ENCODE peak calls at places on chromosomes 5 and 9, in eight cellular contexts. One of them, this sample, is unnamed.
A peak's percentile ranks its signal among the peaks of the same experiment; 100 is the strongest.

GRCh38 chr5:175800656-175801081 is 70.7 kb upstream of the CPLX2 start:
- DNase-seq in NCI-H1694: peak; percentile 46
- DNase-seq in GM04503: peak; percentile 37
- DNase-seq in DMS79: peak; percentile 32
- DNase-seq in amniotic stem cell: no peak
- DNase-seq in right lobe of liver: no peak
- DNase-seq in NAMALWA: no peak
- DNase-seq in CD8-positive, alpha-beta memory T cell: no peak
- DNase-seq in this sample: no peak

GRCh38 chr5:1666812-1667588 is 132.6 kb downstream of the MRPL36 start:
- DNase-seq in CD8-positive, alpha-beta memory T cell: no peak
- DNase-seq in NCI-H1694: peak; percentile 23
- DNase-seq in GM04503: no peak
- DNase-seq in amniotic stem cell: no peak
- DNase-seq in DMS79: peak; percentile 38
- DNase-seq in NAMALWA: peak; percentile 70
- DNase-seq in right lobe of liver: no peak
- DNase-seq in this sample: peak; percentile 70

GRCh38 chr5:5360363-5360762 is 62.1 kb upstream of the ICE1 start:
- DNase-seq in amniotic stem cell: no peak
- DNase-seq in right lobe of liver: no peak
- DNase-seq in GM04503: no peak
- DNase-seq in DMS79: no peak
- DNase-seq in NAMALWA: no peak
- DNase-seq in CD8-positive, alpha-beta memory T cell: no peak
- DNase-seq in NCI-H1694: no peak
- DNase-seq in this sample: no peak

GRCh38 chr5:82793808-82794419 is 283.3 kb downstream of the TMEM167A start:
- DNase-seq in DMS79: no peak
- DNase-seq in amniotic stem cell: no peak
- DNase-seq in right lobe of liver: no peak
- DNase-seq in NAMALWA: peak; percentile 54
- DNase-seq in CD8-positive, alpha-beta memory T cell: peak; percentile 3
- DNase-seq in GM04503: no peak
- DNase-seq in NCI-H1694: peak; percentile 3
- DNase-seq in this sample: peak; percentile 76

GRCh38 chr5:157265714-157266285 is at the start of gene CYFIP2:
- DNase-seq in CD8-positive, alpha-beta memory T cell: peak; percentile 82
- DNase-seq in NCI-H1694: peak; percentile 9
- DNase-seq in DMS79: peak; percentile 22
- DNase-seq in right lobe of liver: peak; percentile 79
- DNase-seq in GM04503: no peak
- DNase-seq in NAMALWA: peak; percentile 83
- DNase-seq in amniotic stem cell: no peak
- DNase-seq in this sample: peak; percentile 74

GRCh38 chr5:66987949-66988838 is 208.4 kb downstream of the CD180 start:
- DNase-seq in GM04503: no peak
- DNase-seq in DMS79: no peak
- DNase-seq in NAMALWA: peak; percentile 67
- DNase-seq in CD8-positive, alpha-beta memory T cell: no peak
- DNase-seq in right lobe of liver: no peak
- DNase-seq in amniotic stem cell: no peak
- DNase-seq in NCI-H1694: peak; percentile 48
- DNase-seq in this sample: peak; percentile 63

GRCh38 chr9:137446851-137447471 is 5.8 kb upstream of the ENTPD8 start:
- DNase-seq in GM04503: no peak
- DNase-seq in NCI-H1694: no peak
- DNase-seq in NAMALWA: no peak
- DNase-seq in right lobe of liver: peak; percentile 52
- DNase-seq in DMS79: no peak
- DNase-seq in CD8-positive, alpha-beta memory T cell: no peak
- DNase-seq in amniotic stem cell: no peak
- DNase-seq in this sample: no peak

GRCh38 chr9:110932883-110933282 is 105.4 kb downstream of the LPAR1 start:
- DNase-seq in DMS79: no peak
- DNase-seq in amniotic stem cell: no peak
- DNase-seq in CD8-positive, alpha-beta memory T cell: no peak
- DNase-seq in NCI-H1694: no peak
- DNase-seq in GM04503: no peak
- DNase-seq in NAMALWA: no peak
- DNase-seq in right lobe of liver: no peak
- DNase-seq in this sample: no peak

GRCh38 chr9:81375461-81376100 is 313.8 kb downstream of the TLE1 start:
- DNase-seq in amniotic stem cell: no peak
- DNase-seq in DMS79: no peak
- DNase-seq in GM04503: no peak
- DNase-seq in right lobe of liver: no peak
- DNase-seq in CD8-positive, alpha-beta memory T cell: no peak
- DNase-seq in NCI-H1694: no peak
- DNase-seq in NAMALWA: no peak
- DNase-seq in this sample: peak; percentile 81

GRCh38 chr5:158234323-158235158 is 375.6 kb upstream of the CLINT1 start:
- DNase-seq in CD8-positive, alpha-beta memory T cell: no peak
- DNase-seq in amniotic stem cell: no peak
- DNase-seq in right lobe of liver: no peak
- DNase-seq in GM04503: no peak
- DNase-seq in DMS79: no peak
- DNase-seq in NAMALWA: peak; percentile 15
- DNase-seq in NCI-H1694: no peak
- DNase-seq in this sample: peak; percentile 19

GRCh38 chr5:38601843-38602424 is 45.5 kb upstream of the LIFR start:
- DNase-seq in right lobe of liver: no peak
- DNase-seq in DMS79: no peak
- DNase-seq in CD8-positive, alpha-beta memory T cell: no peak
- DNase-seq in NAMALWA: no peak
- DNase-seq in amniotic stem cell: no peak
- DNase-seq in GM04503: no peak
- DNase-seq in NCI-H1694: no peak
- DNase-seq in this sample: peak; percentile 45

GRCh38 chr5:951940-952596 is 56.5 kb upstream of the NKD2 start:
- DNase-seq in right lobe of liver: no peak
- DNase-seq in amniotic stem cell: no peak
- DNase-seq in NCI-H1694: no peak
- DNase-seq in GM04503: no peak
- DNase-seq in NAMALWA: no peak
- DNase-seq in DMS79: no peak
- DNase-seq in CD8-positive, alpha-beta memory T cell: no peak
- DNase-seq in this sample: no peak

GRCh38 chr9:121901616-121902015 is 191.5 kb downstream of the TTLL11 start:
- DNase-seq in GM04503: no peak
- DNase-seq in DMS79: no peak
- DNase-seq in CD8-positive, alpha-beta memory T cell: no peak
- DNase-seq in NCI-H1694: no peak
- DNase-seq in amniotic stem cell: no peak
- DNase-seq in NAMALWA: no peak
- DNase-seq in right lobe of liver: no peak
- DNase-seq in this sample: no peak

GRCh38 chr9:3343671-3344070 is 182.1 kb downstream of the RFX3 start:
- DNase-seq in CD8-positive, alpha-beta memory T cell: no peak
- DNase-seq in NAMALWA: no peak
- DNase-seq in right lobe of liver: no peak
- DNase-seq in amniotic stem cell: no peak
- DNase-seq in NCI-H1694: no peak
- DNase-seq in DMS79: no peak
- DNase-seq in GM04503: no peak
- DNase-seq in this sample: no peak

GRCh38 chr9:121599186-121599871 is 52.1 kb upstream of the DAB2IP start:
- DNase-seq in NAMALWA: no peak
- DNase-seq in DMS79: no peak
- DNase-seq in CD8-positive, alpha-beta memory T cell: no peak
- DNase-seq in NCI-H1694: no peak
- DNase-seq in GM04503: no peak
- DNase-seq in right lobe of liver: peak; percentile 94
- DNase-seq in amniotic stem cell: no peak
- DNase-seq in this sample: peak; percentile 93

GRCh38 chr5:56818409-56819026 is 3.2 kb downstream of the MAP3K1 start:
- DNase-seq in right lobe of liver: no peak
- DNase-seq in NCI-H1694: no peak
- DNase-seq in DMS79: no peak
- DNase-seq in NAMALWA: peak; percentile 24
- DNase-seq in amniotic stem cell: no peak
- DNase-seq in GM04503: no peak
- DNase-seq in CD8-positive, alpha-beta memory T cell: no peak
- DNase-seq in this sample: no peak

GRCh38 chr9:109013678-109014145 is 413 bp upstream of the CTNNAL1 start:
- DNase-seq in NCI-H1694: peak; percentile 74
- DNase-seq in GM04503: peak; percentile 39
- DNase-seq in amniotic stem cell: peak; percentile 47
- DNase-seq in CD8-positive, alpha-beta memory T cell: no peak
- DNase-seq in NAMALWA: no peak
- DNase-seq in DMS79: no peak
- DNase-seq in right lobe of liver: no peak
- DNase-seq in this sample: no peak

GRCh38 chr9:136946228-136946892 is 1.3 kb downstream of the C8G start:
- DNase-seq in DMS79: no peak
- DNase-seq in NCI-H1694: no peak
- DNase-seq in amniotic stem cell: no peak
- DNase-seq in right lobe of liver: no peak
- DNase-seq in NAMALWA: no peak
- DNase-seq in GM04503: no peak
- DNase-seq in CD8-positive, alpha-beta memory T cell: no peak
- DNase-seq in this sample: no peak

GRCh38 chr9:6305954-6306563 is 22.1 kb upstream of the TPD52L3 start:
- DNase-seq in NAMALWA: peak; percentile 69
- DNase-seq in right lobe of liver: no peak
- DNase-seq in NCI-H1694: peak; percentile 26
- DNase-seq in amniotic stem cell: no peak
- DNase-seq in DMS79: peak; percentile 11
- DNase-seq in GM04503: peak; percentile 10
- DNase-seq in CD8-positive, alpha-beta memory T cell: no peak
- DNase-seq in this sample: peak; percentile 45

GRCh38 chr5:150801117-150801927 is 22.8 kb downstream of the SMIM3 start:
- DNase-seq in DMS79: peak; percentile 0
- DNase-seq in NCI-H1694: peak; percentile 52
- DNase-seq in GM04503: peak; percentile 50
- DNase-seq in CD8-positive, alpha-beta memory T cell: no peak
- DNase-seq in NAMALWA: peak; percentile 57
- DNase-seq in amniotic stem cell: no peak
- DNase-seq in right lobe of liver: no peak
- DNase-seq in this sample: peak; percentile 90

GRCh38 chr5:65880673-65881072 is 45.7 kb upstream of the ERBIN start:
- DNase-seq in NCI-H1694: no peak
- DNase-seq in GM04503: no peak
- DNase-seq in right lobe of liver: no peak
- DNase-seq in DMS79: no peak
- DNase-seq in CD8-positive, alpha-beta memory T cell: no peak
- DNase-seq in NAMALWA: no peak
- DNase-seq in amniotic stem cell: no peak
- DNase-seq in this sample: no peak

GRCh38 chr9:137435980-137436760 is 5.0 kb downstream of the ENTPD8 start:
- DNase-seq in NAMALWA: no peak
- DNase-seq in amniotic stem cell: no peak
- DNase-seq in NCI-H1694: no peak
- DNase-seq in DMS79: no peak
- DNase-seq in CD8-positive, alpha-beta memory T cell: no peak
- DNase-seq in right lobe of liver: peak; percentile 59
- DNase-seq in GM04503: peak; percentile 24
- DNase-seq in this sample: no peak

GRCh38 chr5:67249590-67249895 is 52.9 kb upstream of the CD180 start:
- DNase-seq in GM04503: no peak
- DNase-seq in DMS79: peak; percentile 88
- DNase-seq in NAMALWA: peak; percentile 15
- DNase-seq in NCI-H1694: no peak
- DNase-seq in CD8-positive, alpha-beta memory T cell: no peak
- DNase-seq in amniotic stem cell: no peak
- DNase-seq in right lobe of liver: no peak
- DNase-seq in this sample: no peak

GRCh38 chr5:40678021-40678939 is 1.4 kb upstream of the PTGER4 start:
- DNase-seq in GM04503: no peak
- DNase-seq in amniotic stem cell: no peak
- DNase-seq in NAMALWA: peak; percentile 30
- DNase-seq in DMS79: no peak
- DNase-seq in NCI-H1694: no peak
- DNase-seq in right lobe of liver: no peak
- DNase-seq in CD8-positive, alpha-beta memory T cell: no peak
- DNase-seq in this sample: no peak

GRCh38 chr5:133276171-133276570 is 224.4 kb downstream of the HSPA4 start:
- DNase-seq in NAMALWA: no peak
- DNase-seq in amniotic stem cell: no peak
- DNase-seq in CD8-positive, alpha-beta memory T cell: no peak
- DNase-seq in GM04503: no peak
- DNase-seq in DMS79: no peak
- DNase-seq in right lobe of liver: no peak
- DNase-seq in NCI-H1694: no peak
- DNase-seq in this sample: no peak

GRCh38 chr5:86968311-86968753 is 299.4 kb upstream of the RASA1 start:
- DNase-seq in amniotic stem cell: peak; percentile 20
- DNase-seq in right lobe of liver: no peak
- DNase-seq in CD8-positive, alpha-beta memory T cell: no peak
- DNase-seq in DMS79: no peak
- DNase-seq in GM04503: peak; percentile 13
- DNase-seq in NCI-H1694: peak; percentile 36
- DNase-seq in NAMALWA: peak; percentile 62
- DNase-seq in this sample: peak; percentile 56

GRCh38 chr5:109830955-109831502 is 141.3 kb downstream of the MAN2A1 start:
- DNase-seq in right lobe of liver: no peak
- DNase-seq in CD8-positive, alpha-beta memory T cell: no peak
- DNase-seq in GM04503: no peak
- DNase-seq in NAMALWA: no peak
- DNase-seq in amniotic stem cell: no peak
- DNase-seq in DMS79: no peak
- DNase-seq in NCI-H1694: no peak
- DNase-seq in this sample: no peak

GRCh38 chr9:119533509-119533908 is 164.3 kb upstream of the BRINP1 start:
- DNase-seq in right lobe of liver: no peak
- DNase-seq in NAMALWA: no peak
- DNase-seq in GM04503: no peak
- DNase-seq in CD8-positive, alpha-beta memory T cell: no peak
- DNase-seq in amniotic stem cell: no peak
- DNase-seq in DMS79: no peak
- DNase-seq in NCI-H1694: no peak
- DNase-seq in this sample: no peak

GRCh38 chr9:93259490-93260289 is 75.8 kb downstream of the WNK2 start:
- DNase-seq in NCI-H1694: no peak
- DNase-seq in GM04503: no peak
- DNase-seq in NAMALWA: no peak
- DNase-seq in right lobe of liver: no peak
- DNase-seq in amniotic stem cell: no peak
- DNase-seq in CD8-positive, alpha-beta memory T cell: no peak
- DNase-seq in DMS79: no peak
- DNase-seq in this sample: no peak

GRCh38 chr5:120368923-120369715 is 95.0 kb upstream of the PRR16 start:
- DNase-seq in NAMALWA: peak; percentile 7
- DNase-seq in right lobe of liver: peak; percentile 86
- DNase-seq in CD8-positive, alpha-beta memory T cell: no peak
- DNase-seq in DMS79: no peak
- DNase-seq in amniotic stem cell: no peak
- DNase-seq in GM04503: no peak
- DNase-seq in NCI-H1694: no peak
- DNase-seq in this sample: no peak

GRCh38 chr5:120806132-120806531 is 342.0 kb downstream of the PRR16 start:
- DNase-seq in NAMALWA: no peak
- DNase-seq in DMS79: no peak
- DNase-seq in amniotic stem cell: no peak
- DNase-seq in GM04503: no peak
- DNase-seq in CD8-positive, alpha-beta memory T cell: no peak
- DNase-seq in NCI-H1694: no peak
- DNase-seq in right lobe of liver: no peak
- DNase-seq in this sample: no peak

GRCh38 chr9:130239363-130239695 is 26.2 kb upstream of the HMCN2 start:
- DNase-seq in amniotic stem cell: no peak
- DNase-seq in GM04503: no peak
- DNase-seq in NAMALWA: no peak
- DNase-seq in right lobe of liver: no peak
- DNase-seq in CD8-positive, alpha-beta memory T cell: no peak
- DNase-seq in DMS79: peak; percentile 48
- DNase-seq in NCI-H1694: no peak
- DNase-seq in this sample: no peak